ENCODE peak calls at places on chromosome 7, in seven cellular contexts. S is neural progenitor cell; W is AG04450; N is CD8-positive, alpha-beta T cell; M is Peyer's patch; U is AG09319; F is GM20000. Q is an unnamed sample.

GRCh38 chr7:132251327-132251659 is 325.0 kb downstream of the PLXNA4 start:
- DNase-seq in S (peak; percentile 60), F (no peak), M (peak; percentile 76), U (no peak), N (no peak), W (no peak), Q (no peak)

GRCh38 chr7:13850185-13850752 is 139.2 kb downstream of the ETV1 start:
- DNase-seq in S (no peak), N (peak; percentile 63), M (peak; percentile 67), U (peak; percentile 98), W (peak; percentile 93), F (peak; percentile 21), Q (no peak)

GRCh38 chr7:79425665-79426064 is 27.8 kb downstream of the MAGI2 start:
- DNase-seq in W (no peak), M (no peak), S (no peak), F (no peak), U (no peak), N (no peak), Q (no peak)

GRCh38 chr7:27364344-27364758 is 121.7 kb downstream of the EVX1 start:
- DNase-seq in U (peak; percentile 36), S (no peak), F (no peak), W (peak; percentile 20), M (peak; percentile 64), N (no peak), Q (no peak)

GRCh38 chr7:20199015-20199737 is 18.0 kb downstream of the MACC1 start:
- DNase-seq in S (no peak), F (peak; percentile 22), M (peak; percentile 84), N (no peak), U (peak; percentile 10), W (peak; percentile 37), Q (no peak)

GRCh38 chr7:11319491-11320274 is 346.0 kb downstream of the PHF14 start:
- DNase-seq in F (no peak), U (no peak), W (no peak), S (no peak), M (no peak), N (no peak), Q (no peak)

GRCh38 chr7:66183700-66184099 is 21.4 kb upstream of the TPST1 start:
- DNase-seq in M (no peak), N (no peak), S (no peak), W (peak; percentile 76), U (peak; percentile 76), F (no peak), Q (no peak)

GRCh38 chr7:2823124-2823523 is 21.0 kb downstream of the GNA12 start:
- DNase-seq in F (no peak), U (no peak), W (no peak), N (no peak), S (no peak), M (no peak), Q (no peak)

GRCh38 chr7:22672892-22673637 is 53.9 kb upstream of the IL6 start:
- DNase-seq in M (no peak), N (no peak), U (no peak), F (no peak), W (no peak), S (no peak), Q (no peak)

GRCh38 chr7:98368721-98369120 is 32.2 kb downstream of the BAIAP2L1 start:
- DNase-seq in N (no peak), M (peak; percentile 9), W (no peak), U (no peak), S (no peak), F (no peak), Q (no peak)

GRCh38 chr7:151592868-151593486 is 73.3 kb upstream of the RHEB start:
- DNase-seq in S (no peak), F (no peak), N (no peak), M (no peak), U (peak; percentile 60), W (peak; percentile 73), Q (no peak)

GRCh38 chr7:101871351-101871750 is 53.9 kb downstream of the CUX1 start:
- DNase-seq in F (no peak), S (no peak), N (no peak), M (no peak), U (no peak), W (no peak), Q (no peak)

GRCh38 chr7:43791-44540 is 148.4 kb upstream of the FAM20C start:
- DNase-seq in W (no peak), U (no peak), F (no peak), M (peak; percentile 34), N (no peak), S (no peak), Q (peak; percentile 29)

GRCh38 chr7:96287168-96287567 is 34.7 kb downstream of the SLC25A13 start:
- DNase-seq in W (no peak), S (no peak), N (no peak), M (no peak), F (peak; percentile 9), U (no peak), Q (no peak)

GRCh38 chr7:140638311-140638791 is 2.3 kb downstream of the DENND2A start:
- DNase-seq in W (peak; percentile 56), F (no peak), M (peak; percentile 59), U (peak; percentile 75), N (no peak), S (peak; percentile 63), Q (no peak)

GRCh38 chr7:112112822-112113255 is 93.4 kb downstream of the DOCK4 start:
- DNase-seq in F (no peak), M (no peak), U (peak; percentile 15), W (peak; percentile 7), N (no peak), S (no peak), Q (no peak)

GRCh38 chr7:141701489-141702046 is 398 bp downstream of the DENND11 start:
- DNase-seq in N (peak; percentile 88), S (peak; percentile 78), W (no peak), U (no peak), M (peak; percentile 83), F (peak; percentile 92), Q (peak; percentile 31)

GRCh38 chr7:123787227-123788007 is 38.6 kb upstream of the WASL start:
- DNase-seq in W (no peak), U (no peak), S (no peak), F (no peak), M (no peak), N (no peak), Q (no peak)

GRCh38 chr7:134792968-134793367 is 13.5 kb downstream of the CALD1 start:
- DNase-seq in N (no peak), W (no peak), F (no peak), M (no peak), S (no peak), U (no peak), Q (no peak)

GRCh38 chr7:121366852-121367431 is 29.2 kb downstream of the FAM3C start:
- DNase-seq in U (no peak), N (no peak), S (peak; percentile 6), M (no peak), W (peak; percentile 10), F (no peak), Q (no peak)

GRCh38 chr7:131608112-131608498 is 51.7 kb upstream of the PODXL start:
- DNase-seq in U (no peak), S (peak; percentile 30), N (no peak), F (no peak), W (no peak), M (no peak), Q (no peak)

GRCh38 chr7:111413796-111414195 is 148.5 kb downstream of the IMMP2L start:
- DNase-seq in S (peak; percentile 15), W (no peak), U (no peak), M (no peak), F (no peak), N (no peak), Q (no peak)

GRCh38 chr7:36455646-36456045 is 66.0 kb downstream of the ANLN start:
- DNase-seq in N (no peak), F (no peak), U (no peak), W (no peak), S (no peak), M (no peak), Q (no peak)

GRCh38 chr7:36474283-36475010 is 84.8 kb downstream of the ANLN start:
- DNase-seq in M (no peak), F (no peak), S (no peak), U (no peak), W (no peak), N (no peak), Q (no peak)

GRCh38 chr7:85135931-85136330 is 50.9 kb downstream of the SEMA3D start:
- DNase-seq in U (no peak), N (no peak), F (no peak), W (peak; percentile 33), M (no peak), S (no peak), Q (no peak)

GRCh38 chr7:150308575-150308974 is 14.6 kb upstream of the LRRC61 start:
- DNase-seq in N (no peak), S (no peak), W (no peak), F (no peak), M (no peak), U (no peak), Q (no peak)

GRCh38 chr7:40530292-40530691 is 395.5 kb downstream of the SUGCT start:
- DNase-seq in U (no peak), N (no peak), F (no peak), M (no peak), W (peak; percentile 52), S (no peak), Q (no peak)

GRCh38 chr7:127629268-127629854 is 11.4 kb upstream of the PAX4 start:
- DNase-seq in F (no peak), S (peak; percentile 65), U (no peak), W (no peak), M (peak; percentile 61), N (peak; percentile 28), Q (no peak)

GRCh38 chr7:127632276-127632910 is 14.5 kb upstream of the PAX4 start:
- DNase-seq in F (no peak), U (peak; percentile 70), N (no peak), M (no peak), S (no peak), W (peak; percentile 73), Q (no peak)

GRCh38 chr7:127628445-127628844 is 10.5 kb upstream of the PAX4 start:
- DNase-seq in U (no peak), W (no peak), M (no peak), N (no peak), F (no peak), S (peak; percentile 50), Q (no peak)
- TF ChIP-seq CTCF in U (no peak), W (peak; percentile 12), M (no peak), N (no peak), F (peak; percentile 8), S (peak; percentile 46), Q (no peak)

GRCh38 chr7:46352335-46352954 is 431.4 kb upstream of the IGFBP3 start:
- DNase-seq in S (peak; percentile 87), U (peak; percentile 22), N (no peak), W (peak; percentile 32), M (peak; percentile 62), F (peak; percentile 34), Q (peak; percentile 67)
- TF ChIP-seq CTCF in S (peak; percentile 90), U (peak; percentile 69), N (peak; percentile 30), W (peak; percentile 81), M (peak; percentile 79), F (peak; percentile 38), Q (peak; percentile 63)

DNA sequence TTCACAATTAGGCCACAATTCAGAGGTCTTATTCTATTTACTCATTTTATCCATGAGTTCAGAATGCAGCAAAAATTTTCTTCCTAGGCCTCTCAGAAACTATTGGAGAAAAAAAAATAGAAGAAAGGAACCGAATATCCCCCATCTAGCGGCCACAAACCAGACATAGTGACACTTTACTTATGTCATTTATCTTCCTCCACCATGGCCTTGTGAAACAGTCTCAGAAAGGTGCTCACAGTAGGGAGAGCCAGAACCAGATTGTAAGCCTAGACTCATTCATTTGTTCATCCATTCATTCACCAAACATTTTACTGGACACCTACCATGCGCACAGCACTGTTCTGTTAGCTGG is 16.0 kb downstream of the CREB3L2 start:
- DNase-seq in W (no peak), F (peak; percentile 50), U (no peak), S (no peak), M (no peak), N (no peak), Q (no peak)
- TF ChIP-seq CTCF in W (no peak), F (no peak), U (no peak), S (no peak), M (no peak), N (no peak), Q (no peak)

GRCh38 chr7:30697716-30698460 is 15.6 kb upstream of the CRHR2 start:
- DNase-seq in U (no peak), S (no peak), N (no peak), F (no peak), W (no peak), M (no peak), Q (no peak)
- TF ChIP-seq CTCF in U (no peak), S (no peak), N (no peak), F (no peak), W (no peak), M (no peak), Q (no peak)

Q was measured in mesothelial cell of epicardium.